ENCODE peak calls at places on chromosomes 11 and 22, in seven cellular contexts. One of them, this sample, is unnamed. For H3K9me3, the result is how much of the 10 kb centered on the place peaks cover.

GRCh38 chr11:19633276-19633675 is 79.4 kb upstream of the NAV2 start:
- DNase-seq in cardiac muscle cell: peak
- DNase-seq in HCT116: no peak
- DNase-seq in lung: peak
- DNase-seq in left ventricle myocardium inferior: peak
- DNase-seq in endodermal cell: no peak
- DNase-seq in body of pancreas: peak
- DNase-seq in this sample: no peak

GRCh38 chr11:116613201-116613910 is 159.4 kb downstream of the BUD13 start:
- DNase-seq in HCT116: no peak
- DNase-seq in body of pancreas: no peak
- DNase-seq in endodermal cell: peak
- DNase-seq in cardiac muscle cell: no peak
- DNase-seq in lung: no peak
- DNase-seq in left ventricle myocardium inferior: no peak
- DNase-seq in this sample: no peak

GRCh38 chr22:32318361-32318760 is 39.3 kb upstream of the RFPL3 start:
- DNase-seq in HCT116: no peak
- DNase-seq in lung: no peak
- DNase-seq in cardiac muscle cell: no peak
- DNase-seq in left ventricle myocardium inferior: no peak
- DNase-seq in endodermal cell: peak
- DNase-seq in body of pancreas: no peak
- DNase-seq in this sample: no peak

GRCh38 chr11:68828155-68828931 is 13.4 kb downstream of the CPT1A start:
- DNase-seq in body of pancreas: peak
- DNase-seq in cardiac muscle cell: no peak
- DNase-seq in lung: no peak
- DNase-seq in left ventricle myocardium inferior: peak
- DNase-seq in endodermal cell: no peak
- DNase-seq in HCT116: no peak
- DNase-seq in this sample: no peak

GRCh38 chr11:9347100-9347499 is 32.7 kb upstream of the TMEM41B start:
- DNase-seq in left ventricle myocardium inferior: no peak
- DNase-seq in body of pancreas: no peak
- DNase-seq in endodermal cell: peak
- DNase-seq in HCT116: no peak
- DNase-seq in lung: no peak
- DNase-seq in cardiac muscle cell: no peak
- DNase-seq in this sample: no peak

GRCh38 chr11:75596914-75597313 is 34.9 kb downstream of the SERPINH1 start:
- DNase-seq in endodermal cell: no peak
- DNase-seq in HCT116: no peak
- DNase-seq in lung: no peak
- DNase-seq in body of pancreas: no peak
- DNase-seq in cardiac muscle cell: no peak
- DNase-seq in left ventricle myocardium inferior: no peak
- DNase-seq in this sample: no peak

GRCh38 chr11:95939091-95939490 is 15.2 kb upstream of the MTMR2 start:
- DNase-seq in endodermal cell: no peak
- DNase-seq in body of pancreas: no peak
- DNase-seq in lung: no peak
- DNase-seq in cardiac muscle cell: no peak
- DNase-seq in HCT116: no peak
- DNase-seq in left ventricle myocardium inferior: no peak
- DNase-seq in this sample: no peak

GRCh38 chr11:69642913-69643632 is 2.1 kb downstream of the CCND1 start:
- DNase-seq in HCT116: no peak
- DNase-seq in left ventricle myocardium inferior: peak
- DNase-seq in cardiac muscle cell: peak
- DNase-seq in body of pancreas: peak
- DNase-seq in lung: peak
- DNase-seq in endodermal cell: peak
- DNase-seq in this sample: peak

GRCh38 chr11:134372961-134373360 is 39.1 kb downstream of the B3GAT1 start:
- DNase-seq in cardiac muscle cell: no peak
- DNase-seq in endodermal cell: no peak
- DNase-seq in lung: no peak
- DNase-seq in body of pancreas: no peak
- DNase-seq in HCT116: no peak
- DNase-seq in left ventricle myocardium inferior: no peak
- DNase-seq in this sample: no peak

GRCh38 chr11:30595929-30596328 is 9.8 kb upstream of the MPPED2 start:
- DNase-seq in lung: no peak
- DNase-seq in cardiac muscle cell: no peak
- DNase-seq in HCT116: no peak
- DNase-seq in endodermal cell: peak
- DNase-seq in body of pancreas: no peak
- DNase-seq in left ventricle myocardium inferior: no peak
- DNase-seq in this sample: no peak

GRCh38 chr11:17519031-17519430 is 25.2 kb downstream of the USH1C start:
- DNase-seq in lung: no peak
- DNase-seq in body of pancreas: no peak
- DNase-seq in HCT116: no peak
- DNase-seq in left ventricle myocardium inferior: no peak
- DNase-seq in endodermal cell: no peak
- DNase-seq in cardiac muscle cell: no peak
- DNase-seq in this sample: no peak

GRCh38 chr11:79561496-79561895 is 120.7 kb upstream of the TENM4 start:
- DNase-seq in HCT116: no peak
- DNase-seq in left ventricle myocardium inferior: no peak
- DNase-seq in endodermal cell: no peak
- DNase-seq in lung: no peak
- DNase-seq in cardiac muscle cell: no peak
- DNase-seq in body of pancreas: no peak
- DNase-seq in this sample: no peak

GRCh38 chr22:42602470-42602869 is 12.2 kb downstream of the POLDIP3 start:
- DNase-seq in HCT116: no peak
- DNase-seq in body of pancreas: no peak
- DNase-seq in left ventricle myocardium inferior: no peak
- DNase-seq in endodermal cell: no peak
- DNase-seq in lung: no peak
- DNase-seq in cardiac muscle cell: no peak
- DNase-seq in this sample: no peak
- H3K9me3 ChIP-seq in HCT116: under half
- H3K9me3 ChIP-seq in body of pancreas: under half
- H3K9me3 ChIP-seq in left ventricle myocardium inferior: under half
- H3K9me3 ChIP-seq in endodermal cell: under half
- H3K9me3 ChIP-seq in lung: under half
- H3K9me3 ChIP-seq in cardiac muscle cell: under half
- H3K9me3 ChIP-seq in this sample: under half

GRCh38 chr22:49522582-49523373 is 304.9 kb downstream of the BRD1 start:
- DNase-seq in endodermal cell: no peak
- DNase-seq in HCT116: no peak
- DNase-seq in cardiac muscle cell: no peak
- DNase-seq in left ventricle myocardium inferior: no peak
- DNase-seq in lung: no peak
- DNase-seq in body of pancreas: no peak
- DNase-seq in this sample: no peak
- H3K9me3 ChIP-seq in endodermal cell: under half
- H3K9me3 ChIP-seq in HCT116: under half
- H3K9me3 ChIP-seq in cardiac muscle cell: under half
- H3K9me3 ChIP-seq in left ventricle myocardium inferior: under half
- H3K9me3 ChIP-seq in lung: under half
- H3K9me3 ChIP-seq in body of pancreas: under half
- H3K9me3 ChIP-seq in this sample: under half

GRCh38 chr22:47367993-47368945 is 605.8 kb downstream of the TBC1D22A start:
- DNase-seq in cardiac muscle cell: no peak
- DNase-seq in HCT116: no peak
- DNase-seq in endodermal cell: peak
- DNase-seq in body of pancreas: no peak
- DNase-seq in lung: no peak
- DNase-seq in left ventricle myocardium inferior: no peak
- DNase-seq in this sample: no peak
- H3K9me3 ChIP-seq in cardiac muscle cell: under half
- H3K9me3 ChIP-seq in HCT116: under half
- H3K9me3 ChIP-seq in endodermal cell: half or more
- H3K9me3 ChIP-seq in body of pancreas: under half
- H3K9me3 ChIP-seq in lung: under half
- H3K9me3 ChIP-seq in left ventricle myocardium inferior: under half
- H3K9me3 ChIP-seq in this sample: under half

GRCh38 chr22:47421846-47422245 is 659.4 kb downstream of the TBC1D22A start:
- DNase-seq in body of pancreas: no peak
- DNase-seq in lung: no peak
- DNase-seq in HCT116: no peak
- DNase-seq in cardiac muscle cell: no peak
- DNase-seq in left ventricle myocardium inferior: no peak
- DNase-seq in endodermal cell: no peak
- DNase-seq in this sample: no peak
- H3K9me3 ChIP-seq in body of pancreas: under half
- H3K9me3 ChIP-seq in lung: under half
- H3K9me3 ChIP-seq in HCT116: under half
- H3K9me3 ChIP-seq in cardiac muscle cell: under half
- H3K9me3 ChIP-seq in left ventricle myocardium inferior: under half
- H3K9me3 ChIP-seq in endodermal cell: half or more
- H3K9me3 ChIP-seq in this sample: under half

GRCh38 chr11:15073361-15074205 is at the start of gene CALCB:
- DNase-seq in HCT116: no peak
- DNase-seq in left ventricle myocardium inferior: no peak
- DNase-seq in lung: no peak
- DNase-seq in cardiac muscle cell: peak
- DNase-seq in endodermal cell: peak
- DNase-seq in body of pancreas: peak
- DNase-seq in this sample: no peak
- H3K9me3 ChIP-seq in HCT116: under half
- H3K9me3 ChIP-seq in left ventricle myocardium inferior: under half
- H3K9me3 ChIP-seq in lung: under half
- H3K9me3 ChIP-seq in cardiac muscle cell: under half
- H3K9me3 ChIP-seq in endodermal cell: under half
- H3K9me3 ChIP-seq in body of pancreas: under half
- H3K9me3 ChIP-seq in this sample: under half

DNA sequence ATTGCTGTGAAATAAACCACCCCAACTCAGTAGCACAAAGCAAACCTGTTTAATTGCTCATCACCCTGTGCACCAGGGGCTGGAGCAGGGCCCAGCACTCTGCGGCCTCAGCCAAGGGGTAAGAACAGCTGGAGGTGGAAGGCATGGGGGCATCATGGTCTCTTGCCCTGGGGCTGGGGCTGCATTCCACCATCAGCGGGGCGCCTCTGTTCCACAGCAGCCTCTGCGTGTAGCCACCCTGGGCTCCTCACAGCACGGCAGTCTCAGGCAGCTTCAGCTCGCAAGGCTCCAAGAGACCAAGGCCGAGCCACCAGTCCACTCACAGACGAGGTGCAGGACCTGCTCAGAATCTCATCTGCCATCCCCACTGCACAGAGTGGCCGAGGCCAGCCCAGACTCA is 630.7 kb downstream of the TBC1D22A start:
- DNase-seq in endodermal cell: no peak
- DNase-seq in body of pancreas: no peak
- DNase-seq in cardiac muscle cell: no peak
- DNase-seq in lung: no peak
- DNase-seq in left ventricle myocardium inferior: no peak
- DNase-seq in HCT116: no peak
- DNase-seq in this sample: no peak
- H3K9me3 ChIP-seq in endodermal cell: under half
- H3K9me3 ChIP-seq in body of pancreas: under half
- H3K9me3 ChIP-seq in cardiac muscle cell: under half
- H3K9me3 ChIP-seq in lung: under half
- H3K9me3 ChIP-seq in left ventricle myocardium inferior: under half
- H3K9me3 ChIP-seq in HCT116: under half
- H3K9me3 ChIP-seq in this sample: under half

DNA sequence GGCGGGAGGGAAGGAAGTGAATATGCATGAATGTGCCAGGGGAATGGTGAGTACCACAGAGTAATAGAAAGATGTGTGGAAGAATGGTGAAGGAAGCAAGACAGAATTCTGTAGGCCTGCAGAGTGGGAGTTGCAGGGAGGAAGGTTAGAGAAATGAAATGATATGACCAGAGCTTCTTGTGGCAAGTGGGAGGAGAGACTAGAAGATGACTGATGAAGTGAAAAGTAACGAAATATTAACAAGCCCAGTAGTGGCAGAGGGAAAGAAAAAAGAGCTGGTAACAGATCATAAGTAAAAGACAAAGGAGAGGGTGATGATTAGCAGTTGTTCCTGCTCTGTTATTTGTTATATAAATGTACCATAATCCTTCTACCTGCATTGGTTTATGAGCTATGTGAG is 1.0 kb upstream of the ALKBH8 start:
- DNase-seq in lung: no peak
- DNase-seq in left ventricle myocardium inferior: no peak
- DNase-seq in endodermal cell: no peak
- DNase-seq in cardiac muscle cell: no peak
- DNase-seq in body of pancreas: no peak
- DNase-seq in HCT116: no peak
- DNase-seq in this sample: no peak
- H3K9me3 ChIP-seq in lung: under half
- H3K9me3 ChIP-seq in left ventricle myocardium inferior: under half
- H3K9me3 ChIP-seq in endodermal cell: under half
- H3K9me3 ChIP-seq in cardiac muscle cell: under half
- H3K9me3 ChIP-seq in body of pancreas: under half
- H3K9me3 ChIP-seq in HCT116: under half
- H3K9me3 ChIP-seq in this sample: under half